ENCODE peak calls at places on chromosomes 1 and 21, in six cellular contexts. V is K562, X is HCT116, P is GM12878, A is H1, B is HepG2. Z is an unnamed sample.

GRCh38 chr1:4596486-4596885 is 57.9 kb upstream of the AJAP1 start:
- DNase-seq in X (no peak), A (no peak), B (no peak), P (no peak), V (no peak), Z (no peak)

GRCh38 chr1:36987276-36987675 is 47.0 kb downstream of the GRIK3 start:
- DNase-seq in B (no peak), A (no peak), P (no peak), X (no peak), V (no peak), Z (no peak)

GRCh38 chr1:20087668-20088067 is 17.7 kb downstream of the PLA2G5 start:
- DNase-seq in X (no peak), A (no peak), P (no peak), V (peak), B (no peak), Z (no peak)

GRCh38 chr1:207878939-207879338 is 32.0 kb downstream of the CD34 start:
- DNase-seq in B (no peak), V (no peak), A (no peak), P (no peak), X (no peak), Z (no peak)

GRCh38 chr1:47680815-47681475 is 243.1 kb downstream of the FOXD2 start:
- DNase-seq in V (no peak), X (no peak), B (no peak), P (no peak), A (peak), Z (no peak)

GRCh38 chr21:33968082-33968997 is 52.7 kb upstream of the ATP5PO start:
- DNase-seq in V (peak), A (peak), B (peak), P (no peak), X (no peak), Z (no peak)

GRCh38 chr1:51966559-51966958 is 23.9 kb downstream of the RAB3B start:
- DNase-seq in P (no peak), B (no peak), X (no peak), V (no peak), A (no peak), Z (no peak)

GRCh38 chr1:175385316-175385715 is 192.7 kb upstream of the KIAA0040 start:
- DNase-seq in X (no peak), P (no peak), V (no peak), A (no peak), B (no peak), Z (no peak)

GRCh38 chr1:27382950-27383627 is at the start of gene CD164L2:
- DNase-seq in B (no peak), A (peak), P (no peak), X (no peak), V (peak), Z (no peak)

GRCh38 chr1:166626711-166627110 is 212.6 kb upstream of the POGK start:
- DNase-seq in X (no peak), B (no peak), A (no peak), V (no peak), P (no peak), Z (no peak)
- TF ChIP-seq ZNF274 in X (no peak), B (no peak), A (no peak), V (no peak), P (no peak), Z (no peak)

GRCh38 chr1:113434874-113435175 is 44.5 kb downstream of the MAGI3 start:
- DNase-seq in B (no peak), P (no peak), X (no peak), A (no peak), V (no peak), Z (no peak)
- TF ChIP-seq ZNF274 in B (no peak), P (no peak), X (no peak), A (no peak), V (no peak), Z (no peak)

GRCh38 chr1:61337037-61337436 is 254.7 kb downstream of the NFIA start:
- DNase-seq in P (no peak), V (no peak), X (no peak), A (no peak), B (peak), Z (no peak)
- TF ChIP-seq ZNF274 in P (no peak), V (no peak), X (no peak), A (no peak), B (no peak), Z (no peak)

GRCh38 chr1:61323681-61324328 is 241.4 kb downstream of the NFIA start:
- DNase-seq in A (no peak), B (no peak), P (no peak), V (no peak), X (no peak), Z (no peak)

GRCh38 chr1:61326713-61327112 is 244.4 kb downstream of the NFIA start:
- DNase-seq in V (no peak), X (no peak), A (no peak), B (no peak), P (no peak), Z (no peak)

GRCh38 chr1:61322008-61322744 is 239.8 kb downstream of the NFIA start:
- DNase-seq in P (no peak), V (no peak), A (no peak), X (no peak), B (no peak), Z (no peak)

GRCh38 chr1:61320575-61320974 is 238.2 kb downstream of the NFIA start:
- DNase-seq in X (no peak), A (no peak), V (no peak), P (no peak), B (no peak), Z (no peak)

GRCh38 chr1:61322769-61323168 is 240.4 kb downstream of the NFIA start:
- DNase-seq in X (no peak), A (no peak), V (no peak), P (no peak), B (peak), Z (no peak)
- TF ChIP-seq ZNF274 in X (no peak), A (no peak), V (no peak), P (no peak), B (no peak), Z (no peak)

Z was measured in NT2/D1.